ENCODE peak calls at places on chromosomes 11 and 22, in six cellular contexts. W is endothelial cell; S is HS-5; U is stimulated activated naive CD8-positive, alpha-beta T cell treated with anti-CD3 and anti-CD28 coated beads, Interleukin-15, Interleukin-2, amounts not matched to agents 100 U/mL and 50 U/mL, for 24 hours; A is Peyer's patch; X is mesothelial cell of epicardium. P is an unnamed sample.
A peak's percentile ranks its signal among the peaks of the same experiment; 100 is the strongest.

GRCh38 chr11:64323373-64323772 is 5.5 kb downstream of the PRDX5 start:
- DNase-seq in W (no peak), U (no peak), X (no peak), A (no peak), S (no peak), P (no peak)

GRCh38 chr11:60005360-60005759 is 11.6 kb upstream of the OOSP4B start:
- DNase-seq in U (no peak), X (no peak), W (no peak), S (peak; percentile 31), A (no peak), P (no peak)

GRCh38 chr22:27996981-27997380 is 77.9 kb upstream of the PITPNB start:
- DNase-seq in W (no peak), X (no peak), A (no peak), U (no peak), S (no peak), P (peak; percentile 1)

GRCh38 chr11:7548659-7549283 is 35.0 kb downstream of the PPFIBP2 start:
- DNase-seq in U (peak; percentile 22), X (no peak), S (no peak), A (peak; percentile 27), W (peak; percentile 47), P (no peak)

GRCh38 chr11:78158987-78159662 is 19.7 kb upstream of the ALG8 start:
- DNase-seq in A (no peak), X (no peak), W (no peak), S (no peak), U (no peak), P (no peak)

GRCh38 chr11:125372088-125372487 is 124.0 kb downstream of the FEZ1 start:
- DNase-seq in A (no peak), U (no peak), S (no peak), W (no peak), X (no peak), P (no peak)

GRCh38 chr11:133175111-133175510 is 357.2 kb downstream of the OPCML start:
- DNase-seq in A (no peak), S (no peak), X (no peak), U (no peak), W (no peak), P (no peak)

GRCh38 chr22:19396561-19396933 is 35.0 kb downstream of the HIRA start:
- DNase-seq in X (no peak), S (no peak), W (no peak), U (no peak), A (no peak), P (no peak)

GRCh38 chr22:17785185-17786184 is 11.2 kb upstream of the BID start:
- DNase-seq in U (peak; percentile 84), W (peak; percentile 64), S (no peak), X (no peak), A (peak; percentile 79), P (peak; percentile 63)

GRCh38 chr11:7413961-7414728 is 71.2 kb upstream of the OLFML1 start:
- DNase-seq in S (no peak), X (no peak), U (no peak), W (no peak), A (no peak), P (no peak)

GRCh38 chr22:35205956-35206355 is 51.3 kb upstream of the HMGXB4 start:
- DNase-seq in X (no peak), S (no peak), A (no peak), W (no peak), U (no peak), P (no peak)

GRCh38 chr11:114250180-114250579 is 46.0 kb upstream of the NNMT start:
- DNase-seq in A (no peak), X (no peak), S (no peak), U (no peak), W (no peak), P (no peak)

GRCh38 chr11:22752908-22753310 is 76.7 kb downstream of the SVIP start:
- DNase-seq in X (no peak), S (no peak), A (no peak), U (no peak), W (no peak), P (no peak)

GRCh38 chr11:35134403-35135126 is 4.4 kb upstream of the CD44 start:
- DNase-seq in A (no peak), X (no peak), S (no peak), U (no peak), W (no peak), P (no peak)

GRCh38 chr11:29051935-29052334 is 943.7 kb downstream of the METTL15 start:
- DNase-seq in S (no peak), X (no peak), A (no peak), W (no peak), U (no peak), P (no peak)

GRCh38 chr22:25148149-25148691 is 51.4 kb upstream of the CRYBB3 start:
- DNase-seq in U (no peak), X (no peak), S (no peak), A (no peak), W (peak; percentile 33), P (peak; percentile 68)

GRCh38 chr22:39318507-39319283 is 728 bp downstream of the RPL3 start:
- DNase-seq in X (no peak), S (no peak), A (peak; percentile 49), U (no peak), W (no peak), P (no peak)

GRCh38 chr11:67440229-67441081 is 2.8 kb downstream of the CORO1B start:
- DNase-seq in W (no peak), A (no peak), U (peak; percentile 27), X (no peak), S (no peak), P (no peak)

GRCh38 chr11:120977470-120977869 is 46.4 kb upstream of the TBCEL start:
- DNase-seq in A (no peak), U (no peak), W (no peak), S (no peak), X (no peak), P (no peak)

GRCh38 chr22:46214149-46214548 is 35.9 kb downstream of the CDPF1 start:
- DNase-seq in U (no peak), A (no peak), W (no peak), S (no peak), X (no peak), P (no peak)

GRCh38 chr11:27209562-27210005 is 153.4 kb downstream of the CCDC34 start:
- DNase-seq in A (no peak), U (no peak), S (peak; percentile 86), W (no peak), X (no peak), P (no peak)

GRCh38 chr11:117842131-117842941 is 17.8 kb upstream of the FXYD2 start:
- DNase-seq in S (no peak), A (peak; percentile 19), U (no peak), W (no peak), X (peak; percentile 7), P (no peak)

GRCh38 chr11:61776561-61777075 is 15.8 kb downstream of the TMEM258 start:
- DNase-seq in A (peak; percentile 28), W (peak; percentile 80), U (peak; percentile 78), S (no peak), X (no peak), P (no peak)

GRCh38 chr11:68677432-68677831 is 6.9 kb upstream of the GAL start:
- DNase-seq in W (no peak), U (no peak), A (no peak), X (no peak), S (peak; percentile 73), P (no peak)

GRCh38 chr22:26442086-26442756 is 13.2 kb downstream of the ASPHD2 start:
- DNase-seq in X (no peak), U (no peak), W (no peak), S (no peak), A (no peak), P (no peak)

GRCh38 chr11:92540113-92540512 is 315.5 kb downstream of the FAT3 start:
- DNase-seq in W (no peak), X (no peak), A (no peak), U (no peak), S (no peak), P (no peak)

GRCh38 chr22:39349967-39350802 is at the start of gene SYNGR1:
- DNase-seq in U (peak; percentile 28), A (no peak), W (peak; percentile 20), X (no peak), S (no peak), P (no peak)

GRCh38 chr22:20174785-20175596 is 24.1 kb upstream of the CCDC188 start:
- DNase-seq in W (peak; percentile 45), S (no peak), U (no peak), X (no peak), A (no peak), P (no peak)

GRCh38 chr11:33897761-33898403 is 6.0 kb upstream of the LMO2 start:
- DNase-seq in A (no peak), W (no peak), S (no peak), X (no peak), U (no peak), P (no peak)

GRCh38 chr11:45096636-45097035 is 49.8 kb upstream of the PRDM11 start:
- DNase-seq in S (no peak), W (no peak), X (no peak), U (no peak), A (no peak), P (no peak)

GRCh38 chr11:62169935-62170334 is 20.1 kb upstream of the SCGB1D1 start:
- DNase-seq in S (no peak), W (no peak), A (no peak), U (no peak), X (no peak), P (no peak)

GRCh38 chr11:62958547-62959071 is 26.2 kb downstream of the SLC22A6 start:
- DNase-seq in U (no peak), S (no peak), A (no peak), X (no peak), W (no peak), P (no peak)

GRCh38 chr11:87417951-87418350 is 380.2 kb downstream of the TMEM135 start:
- DNase-seq in A (no peak), U (no peak), X (no peak), S (no peak), W (no peak), P (no peak)

GRCh38 chr11:46334211-46334610 is 13.1 kb upstream of the DGKZ start:
- DNase-seq in X (no peak), U (no peak), W (no peak), S (no peak), A (no peak), P (no peak)

GRCh38 chr11:2837096-2837601 is 48.4 kb downstream of the CDKN1C start:
- DNase-seq in U (no peak), X (peak; percentile 48), W (peak; percentile 46), A (peak; percentile 22), S (no peak), P (peak; percentile 63)